ENCODE peak calls at places on chromosomes 13 and 19, in five cellular contexts. V is GM12891, H is prostate gland, I is A549, L is right lobe of liver. A is an unnamed sample.

GRCh38 chr19:6467384-6467783 is 3.3 kb downstream of the CRB3 start:
- DNase-seq in V (no peak), H (no peak), I (no peak), L (no peak), A (no peak)

GRCh38 chr13:42703740-42704139 is 77.6 kb upstream of the FAM216B start:
- DNase-seq in V (no peak), H (no peak), I (no peak), L (no peak), A (no peak)

GRCh38 chr13:109569938-109570711 is 216.3 kb downstream of the IRS2 start:
- DNase-seq in V (peak), H (peak), I (no peak), L (no peak), A (no peak)

GRCh38 chr13:62483774-62484173 is 1068.1 kb upstream of the PCDH20 start:
- DNase-seq in V (no peak), H (no peak), I (no peak), L (no peak), A (no peak)

GRCh38 chr13:113616281-113616906 is 31.8 kb downstream of the TFDP1 start:
- DNase-seq in V (no peak), H (no peak), I (no peak), L (peak), A (no peak)

GRCh38 chr13:25114220-25114619 is 18.3 kb downstream of the PABPC3 start:
- DNase-seq in V (peak), H (peak), I (peak), L (peak), A (peak)

GRCh38 chr13:27573265-27573664 is 47.1 kb downstream of the LNX2 start:
- DNase-seq in V (no peak), H (no peak), I (no peak), L (no peak), A (peak)

GRCh38 chr19:9877775-9878510 is 42.8 kb downstream of the PIN1 start:
- DNase-seq in V (no peak), H (no peak), I (no peak), L (no peak), A (no peak)

GRCh38 chr13:43348397-43348796 is 325.0 kb downstream of the DNAJC15 start:
- DNase-seq in V (no peak), H (no peak), I (no peak), L (no peak), A (no peak)

GRCh38 chr13:95569966-95570365 is 17.4 kb downstream of the CLDN10 start:
- DNase-seq in V (no peak), H (no peak), I (no peak), L (no peak), A (no peak)

GRCh38 chr19:38742296-38742695 is 2.0 kb downstream of the CAPN12 start:
- DNase-seq in V (peak), H (no peak), I (no peak), L (no peak), A (no peak)

GRCh38 chr19:48351341-48351752 is 12.4 kb downstream of the TMEM143 start:
- DNase-seq in V (peak), H (peak), I (peak), L (peak), A (peak)

GRCh38 chr19:53182202-53182601 is 11.0 kb downstream of the ZNF665 start:
- DNase-seq in V (no peak), H (no peak), I (no peak), L (no peak), A (peak)

GRCh38 chr13:22789027-22789593 is 391.7 kb upstream of the SGCG start:
- DNase-seq in V (no peak), H (no peak), I (no peak), L (no peak), A (no peak)

GRCh38 chr19:32615569-32615968 is 34.6 kb downstream of the PDCD5 start:
- DNase-seq in V (no peak), H (no peak), I (no peak), L (no peak), A (no peak)

GRCh38 chr13:97749174-97749573 is 204.3 kb upstream of the IPO5 start:
- DNase-seq in V (no peak), H (no peak), I (peak), L (no peak), A (peak)

GRCh38 chr19:18173054-18173571 is 500 bp upstream of the IFI30 start:
- DNase-seq in V (no peak), H (no peak), I (no peak), L (peak), A (no peak)

DNA sequence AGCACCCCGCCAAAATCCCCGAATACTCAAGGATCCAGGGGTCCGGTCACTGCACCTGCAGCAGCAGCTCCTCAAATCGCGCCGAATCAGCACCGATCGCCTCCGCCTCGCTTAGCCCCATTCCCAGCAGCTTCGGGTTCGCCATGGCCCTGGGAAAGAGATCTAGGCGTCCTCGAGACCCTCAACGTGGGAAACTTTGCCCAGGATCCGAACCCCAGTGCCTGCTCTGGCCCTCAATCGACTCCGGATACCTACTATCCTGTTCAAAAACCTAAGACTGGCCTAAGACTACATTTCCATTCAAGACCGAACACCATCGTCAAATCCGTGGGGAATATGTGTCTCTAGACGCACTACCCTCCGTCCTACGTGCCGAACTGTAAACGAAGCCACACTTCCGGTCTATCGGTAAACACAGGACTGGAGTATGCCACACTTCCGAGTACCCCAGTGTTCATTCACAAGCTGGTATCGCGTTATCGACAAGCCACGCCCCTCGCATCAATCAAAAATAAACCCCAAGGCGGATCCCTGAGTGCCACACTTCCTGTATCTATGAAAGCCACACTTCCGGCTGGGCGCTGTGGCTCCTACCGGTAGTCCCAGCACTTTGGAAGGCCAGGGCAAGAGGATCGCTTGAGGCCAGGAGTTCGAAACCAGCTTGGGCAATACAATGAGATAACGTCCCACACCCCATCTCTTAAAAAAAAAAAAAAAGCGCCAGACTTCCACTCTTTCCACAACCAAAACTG is at the start of gene PIH1D1:
- DNase-seq in V (peak), H (peak), I (peak), L (peak), A (peak)
- TF ChIP-seq POLR2A in V (peak), H (peak), I (peak), L (peak), A (peak)

DNA sequence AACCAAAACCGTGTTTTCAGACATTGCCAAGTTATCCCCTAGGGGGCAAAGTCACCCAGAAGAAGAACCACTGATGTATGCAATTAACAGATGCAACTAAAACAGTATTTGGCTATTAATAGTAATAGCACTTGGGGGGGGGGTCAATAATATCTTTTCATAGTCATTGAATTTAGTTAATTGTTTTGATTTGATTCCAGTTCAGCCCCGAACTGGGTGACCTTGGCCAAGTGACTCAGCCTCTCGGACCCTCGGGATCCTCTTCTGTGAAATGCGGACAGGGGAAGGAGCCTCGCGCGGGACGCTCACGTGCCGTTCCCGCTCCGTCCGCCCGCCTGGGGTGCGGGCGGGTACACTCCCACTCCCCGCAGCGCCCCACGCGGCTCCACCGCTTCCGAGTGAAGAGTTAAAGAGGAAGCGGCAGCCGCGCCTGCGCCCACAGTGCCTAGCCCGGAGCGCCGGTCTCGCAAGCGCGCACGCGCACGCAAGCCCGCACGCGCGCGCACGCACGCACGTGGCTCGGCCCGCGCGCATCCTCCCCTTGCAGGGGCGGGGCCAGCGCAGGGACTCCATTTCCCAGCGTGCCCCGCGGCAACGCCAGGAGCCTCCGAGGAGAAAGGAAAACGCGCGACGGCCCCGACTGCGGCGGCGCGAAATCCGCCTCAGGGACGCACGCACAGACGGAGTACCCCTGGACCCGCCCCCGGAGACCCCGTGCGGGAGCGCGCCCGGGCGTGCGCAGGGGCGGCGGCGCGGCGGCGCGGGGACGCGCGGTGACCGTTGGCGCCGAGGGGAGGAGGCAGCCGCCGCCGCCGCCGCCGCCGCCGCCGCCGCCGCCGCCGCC is at the start of gene DAZAP1:
- DNase-seq in V (peak), H (peak), I (peak), L (peak), A (peak)
- TF ChIP-seq POLR2A in V (peak), H (peak), I (peak), L (peak), A (peak)

DNA sequence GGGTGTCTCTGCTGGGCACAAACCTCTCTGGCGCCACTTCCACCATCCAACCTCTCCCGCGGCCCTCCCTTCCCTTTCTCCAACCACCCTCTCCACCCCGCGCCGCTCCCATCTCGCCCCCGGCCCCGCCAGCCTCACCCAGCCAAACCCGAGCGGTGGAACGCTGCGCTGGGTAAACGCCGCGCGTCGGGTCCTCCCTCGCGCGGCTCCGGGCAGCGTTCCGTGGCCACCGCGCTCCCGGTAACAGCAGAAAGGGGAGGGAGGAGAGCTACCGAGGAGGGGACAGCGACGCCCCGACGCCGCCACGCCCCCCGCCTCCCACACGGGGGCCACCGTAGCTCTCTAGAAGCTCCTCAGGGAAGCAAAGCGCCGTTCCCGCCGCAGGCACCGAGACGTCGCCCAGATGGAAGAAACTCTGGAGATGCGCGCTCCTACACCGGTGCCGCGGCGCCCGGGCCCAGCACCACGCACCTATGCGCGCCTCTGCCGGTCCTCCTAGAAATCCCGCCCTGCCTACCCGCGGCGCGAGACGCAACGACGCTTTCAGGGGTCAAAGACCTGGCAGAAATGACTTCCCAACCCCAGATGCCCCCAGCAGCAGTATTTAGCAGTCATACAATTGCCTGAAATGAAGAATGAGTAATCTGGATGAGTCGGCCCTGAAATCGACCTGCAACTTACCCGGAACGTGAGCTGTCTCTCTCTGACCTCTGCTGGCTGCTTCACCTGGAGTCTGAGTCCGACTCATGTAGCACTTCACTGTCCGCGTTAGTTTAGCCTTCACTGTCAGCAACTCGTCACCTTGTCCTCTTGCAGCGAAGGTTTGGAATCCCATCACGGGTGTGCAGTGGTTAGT is at the start of gene RUBCNL:
- DNase-seq in V (peak), H (no peak), I (no peak), L (peak), A (no peak)
- TF ChIP-seq POLR2A in V (no peak), H (no peak), I (no peak), L (no peak), A (no peak)

GRCh38 chr13:110913911-110914292 is 967 bp downstream of the ANKRD10 start:
- DNase-seq in V (no peak), H (peak), I (peak), L (no peak), A (no peak)

GRCh38 chr13:110916671-110917142 is 1.8 kb upstream of the ANKRD10 start:
- DNase-seq in V (no peak), H (no peak), I (no peak), L (no peak), A (no peak)

GRCh38 chr13:110914293-110915056 is 394 bp downstream of the ANKRD10 start:
- DNase-seq in V (peak), H (peak), I (peak), L (peak), A (peak)

GRCh38 chr13:110915874-110916670 is 1.2 kb upstream of the ANKRD10 start:
- DNase-seq in V (no peak), H (no peak), I (no peak), L (no peak), A (no peak)

GRCh38 chr13:110915057-110915873 is at the start of gene ANKRD10:
- DNase-seq in V (peak), H (peak), I (peak), L (peak), A (peak)
- TF ChIP-seq POLR2A in V (peak), H (peak), I (no peak), L (peak), A (peak)

DNA sequence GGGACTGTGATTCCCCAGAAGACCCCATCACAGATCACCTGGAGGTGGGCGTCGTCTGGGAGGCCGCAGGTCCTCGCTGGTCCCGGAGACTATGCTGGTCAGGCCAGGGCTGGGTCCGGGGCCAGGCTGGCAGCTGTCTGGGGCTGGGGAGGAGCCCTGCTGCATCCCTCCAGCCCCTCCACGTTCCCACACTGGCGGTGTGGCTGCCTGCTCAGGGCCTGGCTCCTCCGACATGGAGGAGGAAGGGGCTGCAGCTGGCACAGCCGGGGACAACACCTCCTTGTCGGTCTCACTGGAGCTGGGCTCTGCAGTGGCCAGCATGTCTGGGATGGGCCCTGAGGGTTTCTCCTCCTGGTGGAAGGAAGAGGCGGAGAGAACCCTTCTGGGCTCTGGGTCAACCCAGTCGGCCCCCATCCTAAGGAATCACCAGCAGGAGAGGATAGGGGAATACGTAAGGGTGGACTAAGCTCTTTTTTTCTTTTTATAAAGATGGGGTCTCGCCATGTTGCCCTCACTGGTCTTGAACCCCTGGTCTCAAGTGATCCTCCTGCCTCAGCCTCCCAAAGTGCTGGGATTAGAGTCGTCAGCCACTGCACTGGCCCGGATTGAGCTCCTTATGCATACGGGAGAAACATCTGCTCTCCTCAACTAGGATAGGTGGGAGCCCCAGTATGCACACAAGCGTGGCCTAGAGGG is 828 bp downstream of the ZNF414 start:
- DNase-seq in V (no peak), H (no peak), I (no peak), L (no peak), A (no peak)
- TF ChIP-seq POLR2A in V (no peak), H (no peak), I (no peak), L (no peak), A (no peak)

DNA sequence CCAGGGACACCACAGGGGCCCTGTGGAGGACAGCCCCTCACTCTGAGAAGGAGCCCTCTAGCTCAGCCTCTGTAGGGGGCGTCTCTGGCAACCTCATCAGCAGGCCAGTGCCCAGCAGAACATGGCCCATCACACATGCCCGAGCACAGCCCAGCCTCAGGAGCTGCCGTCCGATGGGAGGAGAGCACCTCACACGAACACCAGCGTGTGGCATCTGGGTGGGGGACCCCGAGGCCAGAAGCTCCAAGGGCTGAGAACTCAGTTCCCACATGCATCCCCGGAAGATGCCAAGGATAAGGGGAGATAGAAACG is 11.3 kb downstream of the SH3GL1 start:
- DNase-seq in V (no peak), H (no peak), I (no peak), L (no peak), A (no peak)
- TF ChIP-seq POLR2A in V (no peak), H (no peak), I (no peak), L (no peak), A (no peak)

GRCh38 chr19:4831351-4832340 is at the start of gene TICAM1:
- DNase-seq in V (peak), H (peak), I (peak), L (peak), A (peak)
- TF ChIP-seq POLR2A in V (peak), H (peak), I (peak), L (peak), A (peak)